ENCODE peak calls at places on chromosomes 7 and 10, in nine cellular contexts. I, N, G, D, L, E, M, Z and W are unnamed samples.

GRCh38 chr7:28020302-28020940 is 160.2 kb downstream of the JAZF1 start:
- DNase-seq in L (peak; percentile 85), D (peak; percentile 90), N (peak; percentile 74), Z (peak; percentile 55), M (peak; percentile 49), G (peak; percentile 54), I (no peak), E (peak; percentile 29), W (peak; percentile 63)

GRCh38 chr7:105352018-105352612 is 36.6 kb downstream of the SRPK2 start:
- DNase-seq in M (peak; percentile 98), I (no peak), Z (no peak), E (peak; percentile 47), L (peak; percentile 93), N (peak; percentile 81), G (peak; percentile 88), D (peak; percentile 98), W (peak; percentile 70)

GRCh38 chr7:70044064-70044463 is 445.8 kb downstream of the AUTS2 start:
- DNase-seq in N (no peak), Z (no peak), D (no peak), M (no peak), L (no peak), G (no peak), E (no peak), I (no peak), W (no peak)

GRCh38 chr10:44569193-44570091 is 184.5 kb upstream of the CXCL12 start:
- DNase-seq in L (peak; percentile 91), E (no peak), Z (no peak), D (peak; percentile 94), G (peak; percentile 40), I (no peak), M (peak; percentile 96), N (peak; percentile 42), W (peak; percentile 35)

GRCh38 chr7:81499262-81500116 is 270.4 kb downstream of the HGF start:
- DNase-seq in N (peak; percentile 43), G (no peak), Z (no peak), D (peak; percentile 94), L (peak; percentile 82), M (peak; percentile 69), I (no peak), E (no peak), W (no peak)

GRCh38 chr7:85014936-85015335 is 171.9 kb downstream of the SEMA3D start:
- DNase-seq in E (no peak), G (no peak), L (no peak), N (no peak), I (no peak), D (no peak), Z (no peak), M (no peak), W (no peak)

GRCh38 chr10:94002156-94002555 is 8.4 kb downstream of the PLCE1 start:
- DNase-seq in G (no peak), M (no peak), I (no peak), D (no peak), L (no peak), N (no peak), E (no peak), Z (no peak), W (no peak)

GRCh38 chr7:46485481-46486065 is 564.5 kb upstream of the IGFBP3 start:
- DNase-seq in E (no peak), I (no peak), D (peak; percentile 69), Z (no peak), N (no peak), G (no peak), M (peak; percentile 96), L (peak; percentile 60), W (no peak)

GRCh38 chr10:14712991-14713422 is 61.7 kb downstream of the FAM107B start:
- DNase-seq in N (no peak), L (no peak), G (no peak), E (no peak), M (no peak), I (no peak), D (peak; percentile 87), Z (no peak), W (no peak)

GRCh38 chr7:22730921-22731654 is 4.1 kb downstream of the IL6 start:
- DNase-seq in M (peak; percentile 80), G (no peak), Z (no peak), L (peak; percentile 88), N (no peak), E (no peak), I (no peak), D (peak; percentile 59), W (no peak)

GRCh38 chr7:141550694-141551079 is 523 bp upstream of the AGK start:
- DNase-seq in E (no peak), N (peak; percentile 27), Z (peak; percentile 13), D (no peak), L (peak; percentile 49), M (no peak), I (no peak), G (no peak), W (peak; percentile 17)

GRCh38 chr7:121798896-121799295 is 74.1 kb upstream of the PTPRZ1 start:
- DNase-seq in M (peak; percentile 19), N (no peak), E (no peak), I (no peak), G (no peak), Z (no peak), D (no peak), L (no peak), W (no peak)

GRCh38 chr7:119916501-119916900 is 356.5 kb upstream of the KCND2 start:
- DNase-seq in I (no peak), Z (no peak), M (no peak), G (no peak), E (no peak), N (no peak), D (no peak), L (no peak), W (no peak)

GRCh38 chr7:159066816-159067601 is 77.7 kb downstream of the VIPR2 start:
- DNase-seq in D (no peak), G (no peak), L (no peak), I (no peak), M (no peak), E (no peak), Z (no peak), N (no peak), W (no peak)

GRCh38 chr10:27482984-27483956 is 20.8 kb upstream of the RAB18 start:
- DNase-seq in G (no peak), E (no peak), L (peak; percentile 80), N (no peak), I (no peak), D (no peak), Z (no peak), M (peak; percentile 4), W (no peak)

GRCh38 chr10:89702121-89702480 is 711 bp downstream of the KIF20B start:
- DNase-seq in I (no peak), D (no peak), E (no peak), L (peak; percentile 55), N (no peak), G (no peak), M (no peak), Z (no peak), W (no peak)

GRCh38 chr10:16832351-16833080 is 15.3 kb upstream of the RSU1 start:
- DNase-seq in Z (peak; percentile 67), D (peak; percentile 93), L (peak; percentile 98), M (peak; percentile 95), N (no peak), E (no peak), I (no peak), G (peak; percentile 52), W (no peak)

DNA sequence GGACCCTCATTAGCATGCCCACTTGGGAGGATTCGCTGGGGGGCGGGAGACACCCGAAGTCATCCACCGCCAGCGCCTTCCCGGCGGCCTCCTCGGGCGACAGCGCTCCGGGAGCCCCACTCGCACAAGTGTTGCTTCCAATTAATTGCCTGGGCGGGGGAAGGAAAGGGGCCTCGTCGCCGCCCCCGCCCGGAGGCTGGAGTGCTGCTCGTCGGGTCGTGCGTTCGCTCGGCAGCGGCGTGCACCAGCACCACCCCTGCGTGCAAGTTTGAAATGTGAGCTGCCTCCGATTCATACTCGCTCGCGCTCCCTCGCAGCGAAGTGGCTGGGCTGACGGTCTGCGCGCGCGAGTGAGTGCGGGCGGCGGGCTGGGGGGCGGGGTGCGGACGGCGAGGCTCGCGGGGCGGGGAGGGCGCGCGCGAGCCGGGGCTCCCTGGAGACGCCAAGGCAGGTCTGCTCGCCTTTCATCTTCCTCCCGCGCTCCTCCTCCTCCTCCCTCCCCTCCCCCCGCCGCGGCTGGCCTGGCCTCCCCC is 104.6 kb upstream of the PPIF start:
- DNase-seq in I (no peak), L (peak; percentile 95), E (peak; percentile 39), N (peak; percentile 65), D (peak; percentile 72), G (peak; percentile 69), M (peak; percentile 79), Z (peak; percentile 34), W (peak; percentile 59)
- H3K4me1 ChIP-seq in I (peaks cover 89% of the 10 kb centered on the region), L (peaks cover 57% of the 10 kb centered on the region), E (peaks cover 60% of the 10 kb centered on the region), N (peaks cover 38% of the 10 kb centered on the region), D (peaks cover 53% of the 10 kb centered on the region), G (peaks cover 87% of the 10 kb centered on the region), M (peaks cover 76% of the 10 kb centered on the region), Z (peaks cover 58% of the 10 kb centered on the region), W (peaks cover 92% of the 10 kb centered on the region)

GRCh38 chr10:103278424-103278823 is 1.5 kb downstream of the INA start:
- DNase-seq in L (no peak), Z (no peak), M (no peak), D (no peak), E (no peak), I (no peak), N (no peak), G (no peak), W (no peak)
- H3K4me3 ChIP-seq in L (no peak overlapping the region), Z (no peak overlapping the region), M (no peak overlapping the region), D (no peak overlapping the region), E (no peak overlapping the region), I (no peak overlapping the region), N (peak overlapping the region; percentile 61), G (no peak overlapping the region), W (no peak overlapping the region)

DNA sequence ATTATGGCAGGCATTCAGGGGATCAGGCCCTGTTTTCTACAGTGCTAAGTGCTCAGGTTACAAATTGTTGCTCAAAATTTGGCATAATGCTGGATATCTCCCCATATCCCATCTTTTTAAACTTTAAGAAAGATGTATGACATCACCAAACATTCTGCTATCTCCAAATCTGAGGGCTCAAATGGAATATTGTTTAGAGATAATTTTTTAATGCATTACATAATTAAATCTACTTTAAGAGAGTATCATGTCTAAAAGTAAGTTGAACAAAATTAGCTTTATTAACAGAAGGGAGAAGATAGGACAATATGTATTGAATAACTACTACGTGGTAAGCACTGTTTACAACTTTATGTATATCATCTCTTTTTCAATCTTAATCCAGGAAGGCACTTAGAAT is 13.9 kb downstream of the NT5C3A start:
- DNase-seq in D (no peak), M (no peak), G (no peak), E (no peak), L (no peak), I (no peak), N (no peak), Z (no peak), W (no peak)
- H3K4me1 ChIP-seq in D (no peaks in the 10 kb centered on the region), M (peaks cover 3% of the 10 kb centered on the region), G (peaks cover 8% of the 10 kb centered on the region), E (no peaks in the 10 kb centered on the region), L (peaks cover 23% of the 10 kb centered on the region), I (peaks cover 41% of the 10 kb centered on the region), N (peaks cover 16% of the 10 kb centered on the region), Z (peaks cover 46% of the 10 kb centered on the region), W (peaks cover 1% of the 10 kb centered on the region)

DNA sequence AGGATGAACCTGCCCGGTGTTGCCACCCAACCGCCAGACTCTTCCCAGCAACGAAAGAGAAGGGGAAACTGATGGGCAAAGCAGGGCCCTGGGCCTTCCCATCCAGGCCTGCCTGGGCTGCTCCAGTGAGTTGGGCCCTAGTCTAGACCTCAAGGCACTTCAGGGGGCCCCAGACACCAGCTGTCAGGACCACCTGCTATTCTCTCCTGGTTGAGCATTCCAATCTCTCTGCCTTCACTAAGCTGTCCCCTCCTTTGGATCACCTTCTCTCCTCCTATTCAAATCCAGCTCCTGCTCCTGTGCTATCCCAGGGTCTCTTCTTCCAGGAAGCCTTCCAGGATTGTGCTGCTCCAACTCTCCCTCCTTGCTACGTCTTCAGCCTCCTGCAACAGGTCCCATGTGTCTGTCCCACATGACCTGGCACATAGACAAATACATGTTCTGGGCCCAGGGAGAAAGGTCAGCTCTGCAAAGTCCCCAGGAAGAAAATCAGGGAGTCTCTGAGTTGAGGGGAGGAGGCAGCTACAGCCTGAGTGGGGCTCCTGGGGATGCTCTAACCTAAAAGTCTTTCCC is 3.1 kb downstream of the STX1A start:
- DNase-seq in L (no peak), D (no peak), N (no peak), M (no peak), G (no peak), E (no peak), Z (no peak), I (no peak), W (no peak)
- H3K4me3 ChIP-seq in L (peak overlapping the region; percentile 20), D (no peak overlapping the region), N (no peak overlapping the region), M (peak overlapping the region; percentile 26), G (peak overlapping the region; percentile 0), E (no peak overlapping the region), Z (no peak overlapping the region), I (no peak overlapping the region), W (no peak overlapping the region)